ENCODE peak calls at places on chromosomes 4 and X, in nine cellular contexts. P is stomach; L is GM18507; T is NCI-H1092; W is EH; V is stimulated activated CD4-positive, alpha-beta T cell treated with anti-CD3 and anti-CD28 coated beads, Interleukin-4, amount 100 ng/mL, for 1 hour; M is NCI-H1417; S is colonic mucosa; B is NCI-H2029. R is an unnamed sample.
A peak's percentile ranks its signal among the peaks of the same experiment; 100 is the strongest.

GRCh38 chr4:147309434-147309833 is 171.5 kb upstream of the EDNRA start:
- DNase-seq in P (no peak), L (no peak), T (no peak), W (peak; percentile 41), V (no peak), M (no peak), S (no peak), B (no peak), R (no peak)

GRCh38 chrX:38066934-38067333 is 60.6 kb downstream of the SYTL5 start:
- DNase-seq in P (no peak), L (no peak), T (no peak), W (no peak), V (no peak), M (no peak), S (no peak), B (no peak), R (no peak)

GRCh38 chrX:69067841-69068240 is 97.4 kb downstream of the PJA1 start:
- DNase-seq in P (peak; percentile 3), L (no peak), T (no peak), W (no peak), V (no peak), M (no peak), S (no peak), B (no peak), R (no peak)

GRCh38 chr4:139762715-139763114 is 97.1 kb downstream of the MGST2 start:
- DNase-seq in P (no peak), L (no peak), T (no peak), W (no peak), V (no peak), M (no peak), S (no peak), B (no peak), R (no peak)

GRCh38 chr4:47612116-47613023 is 127.3 kb downstream of the ATP10D start:
- DNase-seq in P (no peak), L (no peak), T (no peak), W (peak; percentile 77), V (no peak), M (no peak), S (no peak), B (no peak), R (peak; percentile 5)

GRCh38 chr4:111943796-111944203 is 201.5 kb upstream of the FAM241A start:
- DNase-seq in P (peak; percentile 48), L (peak; percentile 32), T (peak; percentile 2), W (peak; percentile 48), V (no peak), M (peak; percentile 55), S (peak; percentile 53), B (no peak), R (peak; percentile 30)

GRCh38 chrX:77143907-77144306 is 303.3 kb upstream of the FGF16 start:
- DNase-seq in P (no peak), L (no peak), T (no peak), W (no peak), V (no peak), M (no peak), S (no peak), B (no peak), R (no peak)

GRCh38 chr4:139665690-139666529 is at the start of gene MGST2:
- DNase-seq in P (peak; percentile 86), L (peak; percentile 29), T (peak; percentile 57), W (peak; percentile 70), V (peak; percentile 19), M (peak; percentile 83), S (peak; percentile 94), B (peak; percentile 55), R (peak; percentile 10)

GRCh38 chrX:44871114-44871645 is 1.8 kb upstream of the KDM6A start:
- DNase-seq in P (peak; percentile 45), L (no peak), T (no peak), W (peak; percentile 5), V (no peak), M (peak; percentile 65), S (peak; percentile 48), B (no peak), R (no peak)

GRCh38 chr4:18894928-18895327 is 873.4 kb upstream of the LCORL start:
- DNase-seq in P (no peak), L (no peak), T (no peak), W (no peak), V (no peak), M (no peak), S (no peak), B (no peak), R (no peak)

GRCh38 chrX:87736576-87736975 is 219.0 kb downstream of the KLHL4 start:
- DNase-seq in P (no peak), L (no peak), T (no peak), W (no peak), V (no peak), M (no peak), S (no peak), B (no peak), R (peak; percentile 3)

GRCh38 chr4:95957054-95957453 is 117.2 kb downstream of the PDHA2 start:
- DNase-seq in P (no peak), L (no peak), T (no peak), W (no peak), V (no peak), M (no peak), S (no peak), B (no peak), R (no peak)

R was measured in NCI-H226.